ENCODE peak calls at places on chromosomes 13 and 19, in seven cellular contexts. R is fibroblast of lung; V is lung; B is astrocyte of the spinal cord; P is stimulated activated CD8-positive, alpha-beta memory T cell treated with anti-CD3 and anti-CD28 coated beads, Interleukin-4, amount 100 ng/mL, for 1 hour; S is AG20443; E is NCI-H510A. D is an unnamed sample.
A peak's percentile ranks its signal among the peaks of the same experiment; 100 is the strongest.

GRCh38 chr19:28207244-28207643 is 1005.7 kb downstream of the UQCRFS1 start:
- DNase-seq in R (no peak), V (no peak), B (no peak), P (no peak), S (no peak), E (no peak), D (no peak)

GRCh38 chr19:29785360-29785759 is 26.4 kb upstream of the CCNE1 start:
- DNase-seq in R (no peak), V (no peak), B (no peak), P (no peak), S (no peak), E (no peak), D (no peak)

GRCh38 chr13:77779461-77780272 is 82.2 kb downstream of the SLAIN1 start:
- DNase-seq in R (peak; percentile 60), V (peak; percentile 56), B (peak; percentile 77), P (no peak), S (peak; percentile 38), E (peak; percentile 3), D (peak; percentile 21)

GRCh38 chr13:114024603-114025431 is 50.9 kb upstream of the C13orf46 start:
- DNase-seq in R (no peak), V (no peak), B (no peak), P (no peak), S (no peak), E (no peak), D (no peak)

GRCh38 chr13:29543230-29544215 is 52.0 kb downstream of the SLC7A1 start:
- DNase-seq in R (peak; percentile 79), V (no peak), B (peak; percentile 49), P (no peak), S (peak; percentile 24), E (no peak), D (peak; percentile 48)

GRCh38 chr19:33394006-33394722 is 20.7 kb downstream of the CEBPG start:
- DNase-seq in R (peak; percentile 74), V (peak; percentile 47), B (peak; percentile 63), P (no peak), S (peak; percentile 96), E (no peak), D (peak; percentile 64)

GRCh38 chr13:45473627-45474026 is 8.9 kb downstream of the COG3 start:
- DNase-seq in R (no peak), V (no peak), B (no peak), P (no peak), S (no peak), E (no peak), D (no peak)

GRCh38 chr13:24982333-24982999 is 113.5 kb upstream of the PABPC3 start:
- DNase-seq in R (no peak), V (no peak), B (no peak), P (no peak), S (no peak), E (no peak), D (no peak)

GRCh38 chr19:45168767-45169351 is 8.1 kb upstream of the NKPD1 start:
- DNase-seq in R (no peak), V (no peak), B (no peak), P (no peak), S (no peak), E (peak; percentile 87), D (no peak)

GRCh38 chr19:58550362-58551122 is 4.4 kb downstream of the CHMP2A start:
- DNase-seq in R (no peak), V (no peak), B (no peak), P (no peak), S (no peak), E (no peak), D (no peak)

GRCh38 chr13:45482571-45483173 is 17.9 kb downstream of the COG3 start:
- DNase-seq in R (peak; percentile 39), V (no peak), B (peak; percentile 38), P (no peak), S (no peak), E (no peak), D (peak; percentile 21)

GRCh38 chr13:40776232-40776631 is 5.2 kb upstream of the MRPS31 start:
- DNase-seq in R (no peak), V (no peak), B (no peak), P (no peak), S (no peak), E (no peak), D (no peak)

GRCh38 chr19:5292453-5292842 is 48.2 kb downstream of the PTPRS start:
- DNase-seq in R (no peak), V (no peak), B (no peak), P (no peak), S (peak; percentile 83), E (no peak), D (no peak)

GRCh38 chr13:23348270-23349126 is 85.0 kb downstream of the SACS start:
- DNase-seq in R (no peak), V (no peak), B (no peak), P (no peak), S (no peak), E (no peak), D (no peak)

GRCh38 chr13:32840840-32841713 is 175.1 kb upstream of the KL start:
- DNase-seq in R (peak; percentile 10), V (no peak), B (no peak), P (no peak), S (no peak), E (no peak), D (no peak)

GRCh38 chr13:22047082-22047784 is 376.4 kb downstream of the FGF9 start:
- DNase-seq in R (no peak), V (no peak), B (no peak), P (no peak), S (no peak), E (no peak), D (no peak)

GRCh38 chr19:27776020-27776419 is 1436.9 kb downstream of the UQCRFS1 start:
- DNase-seq in R (peak; percentile 15), V (no peak), B (peak; percentile 15), P (no peak), S (peak; percentile 52), E (no peak), D (peak; percentile 0)

GRCh38 chr19:13035820-13036365 is 40.6 kb downstream of the NFIX start:
- DNase-seq in R (no peak), V (no peak), B (no peak), P (no peak), S (no peak), E (no peak), D (no peak)

GRCh38 chr13:97329331-97329730 is 104.6 kb upstream of the RAP2A start:
- DNase-seq in R (peak; percentile 47), V (no peak), B (no peak), P (no peak), S (no peak), E (no peak), D (no peak)

GRCh38 chr13:31200636-31200970 is 828 bp downstream of the B3GLCT start:
- DNase-seq in R (peak; percentile 41), V (peak; percentile 43), B (peak; percentile 21), P (peak; percentile 5), S (no peak), E (peak; percentile 27), D (peak; percentile 5)

GRCh38 chr19:14473073-14473790 is 1.9 kb downstream of the PTGER1 start:
- DNase-seq in R (no peak), V (no peak), B (no peak), P (no peak), S (no peak), E (no peak), D (no peak)

GRCh38 chr13:65154661-65155447 is 2075.3 kb downstream of the PCDH9 start:
- DNase-seq in R (no peak), V (no peak), B (no peak), P (no peak), S (no peak), E (no peak), D (no peak)

GRCh38 chr13:102799544-102800144 is 725 bp downstream of the BIVM start:
- DNase-seq in R (peak; percentile 35), V (peak; percentile 31), B (peak; percentile 21), P (no peak), S (peak; percentile 51), E (no peak), D (no peak)

GRCh38 chr13:32746474-32746873 is 160.2 kb downstream of the PDS5B start:
- DNase-seq in R (peak; percentile 83), V (no peak), B (peak; percentile 86), P (no peak), S (no peak), E (no peak), D (no peak)

GRCh38 chr13:94433055-94433947 is 46.2 kb downstream of the DCT start:
- DNase-seq in R (no peak), V (no peak), B (no peak), P (no peak), S (no peak), E (peak; percentile 38), D (no peak)

GRCh38 chr19:4374451-4375163 is 25.7 kb downstream of the SH3GL1 start:
- DNase-seq in R (peak; percentile 86), V (peak; percentile 81), B (peak; percentile 84), P (no peak), S (peak; percentile 92), E (no peak), D (peak; percentile 90)

GRCh38 chr13:109687559-109688448 is 98.6 kb downstream of the IRS2 start:
- DNase-seq in R (no peak), V (no peak), B (no peak), P (no peak), S (no peak), E (no peak), D (no peak)

GRCh38 chr13:107450931-107451330 is 764.4 kb downstream of the LIG4 start:
- DNase-seq in R (peak; percentile 99), V (peak; percentile 35), B (peak; percentile 99), P (no peak), S (peak; percentile 31), E (no peak), D (no peak)